ENCODE peak calls at places on chromosomes 7 and 10, in eight cellular contexts. One of them, this sample, is unnamed.

GRCh38 chr7:132655071-132655761 is 78.9 kb upstream of the PLXNA4 start:
- DNase-seq in Right ventricle myocardium inferior: peak; percentile 70
- DNase-seq in HT1080: no peak
- DNase-seq in HEK293T: no peak
- DNase-seq in G401: no peak
- DNase-seq in neural crest cell: no peak
- DNase-seq in GF-D8: peak; percentile 99
- DNase-seq in stimulated activated CD4-positive, alpha-beta T cell treated with anti-CD3 and anti-CD28 coated beads, TNF-alpha, amount 100 ng/mL, for 48 hours: peak; percentile 31
- DNase-seq in this sample: no peak

GRCh38 chr7:130363156-130363847 is 17.0 kb upstream of the CPA1 start:
- DNase-seq in Right ventricle myocardium inferior: no peak
- DNase-seq in HT1080: peak; percentile 97
- DNase-seq in HEK293T: no peak
- DNase-seq in G401: no peak
- DNase-seq in neural crest cell: no peak
- DNase-seq in GF-D8: no peak
- DNase-seq in stimulated activated CD4-positive, alpha-beta T cell treated with anti-CD3 and anti-CD28 coated beads, TNF-alpha, amount 100 ng/mL, for 48 hours: peak; percentile 53
- DNase-seq in this sample: peak; percentile 82

GRCh38 chr7:85469446-85469970 is 282.7 kb upstream of the SEMA3D start:
- DNase-seq in Right ventricle myocardium inferior: no peak
- DNase-seq in HT1080: no peak
- DNase-seq in HEK293T: no peak
- DNase-seq in G401: no peak
- DNase-seq in neural crest cell: no peak
- DNase-seq in GF-D8: no peak
- DNase-seq in stimulated activated CD4-positive, alpha-beta T cell treated with anti-CD3 and anti-CD28 coated beads, TNF-alpha, amount 100 ng/mL, for 48 hours: no peak
- DNase-seq in this sample: peak; percentile 63

GRCh38 chr10:11058965-11059364 is 41.3 kb downstream of the CELF2 start:
- DNase-seq in Right ventricle myocardium inferior: no peak
- DNase-seq in HT1080: peak; percentile 61
- DNase-seq in HEK293T: no peak
- DNase-seq in G401: no peak
- DNase-seq in neural crest cell: no peak
- DNase-seq in GF-D8: no peak
- DNase-seq in stimulated activated CD4-positive, alpha-beta T cell treated with anti-CD3 and anti-CD28 coated beads, TNF-alpha, amount 100 ng/mL, for 48 hours: no peak
- DNase-seq in this sample: peak; percentile 15

GRCh38 chr7:69663911-69664310 is 65.6 kb downstream of the AUTS2 start:
- DNase-seq in Right ventricle myocardium inferior: no peak
- DNase-seq in HT1080: no peak
- DNase-seq in HEK293T: no peak
- DNase-seq in G401: no peak
- DNase-seq in neural crest cell: no peak
- DNase-seq in GF-D8: no peak
- DNase-seq in stimulated activated CD4-positive, alpha-beta T cell treated with anti-CD3 and anti-CD28 coated beads, TNF-alpha, amount 100 ng/mL, for 48 hours: no peak
- DNase-seq in this sample: no peak

GRCh38 chr10:62433181-62433692 is 59.1 kb downstream of the ZNF365 start:
- DNase-seq in Right ventricle myocardium inferior: no peak
- DNase-seq in HT1080: peak; percentile 98
- DNase-seq in HEK293T: no peak
- DNase-seq in G401: peak; percentile 14
- DNase-seq in neural crest cell: no peak
- DNase-seq in GF-D8: no peak
- DNase-seq in stimulated activated CD4-positive, alpha-beta T cell treated with anti-CD3 and anti-CD28 coated beads, TNF-alpha, amount 100 ng/mL, for 48 hours: peak; percentile 40
- DNase-seq in this sample: peak; percentile 79

GRCh38 chr7:132709971-132710567 is 133.8 kb upstream of the PLXNA4 start:
- DNase-seq in Right ventricle myocardium inferior: no peak
- DNase-seq in HT1080: peak; percentile 24
- DNase-seq in HEK293T: peak; percentile 27
- DNase-seq in G401: peak; percentile 2
- DNase-seq in neural crest cell: no peak
- DNase-seq in GF-D8: no peak
- DNase-seq in stimulated activated CD4-positive, alpha-beta T cell treated with anti-CD3 and anti-CD28 coated beads, TNF-alpha, amount 100 ng/mL, for 48 hours: no peak
- DNase-seq in this sample: peak; percentile 27

GRCh38 chr7:120996333-120996982 is 7.9 kb downstream of the CPED1 start:
- DNase-seq in Right ventricle myocardium inferior: no peak
- DNase-seq in HT1080: peak; percentile 78
- DNase-seq in HEK293T: no peak
- DNase-seq in G401: peak; percentile 82
- DNase-seq in neural crest cell: no peak
- DNase-seq in GF-D8: peak; percentile 76
- DNase-seq in stimulated activated CD4-positive, alpha-beta T cell treated with anti-CD3 and anti-CD28 coated beads, TNF-alpha, amount 100 ng/mL, for 48 hours: no peak
- DNase-seq in this sample: peak; percentile 85

GRCh38 chr10:79162022-79162421 is 93.3 kb downstream of the ZMIZ1 start:
- DNase-seq in Right ventricle myocardium inferior: no peak
- DNase-seq in HT1080: no peak
- DNase-seq in HEK293T: no peak
- DNase-seq in G401: no peak
- DNase-seq in neural crest cell: no peak
- DNase-seq in GF-D8: no peak
- DNase-seq in stimulated activated CD4-positive, alpha-beta T cell treated with anti-CD3 and anti-CD28 coated beads, TNF-alpha, amount 100 ng/mL, for 48 hours: no peak
- DNase-seq in this sample: no peak

GRCh38 chr10:99964791-99965190 is 45.0 kb downstream of the DNMBP start:
- DNase-seq in Right ventricle myocardium inferior: no peak
- DNase-seq in HT1080: peak; percentile 62
- DNase-seq in HEK293T: no peak
- DNase-seq in G401: no peak
- DNase-seq in neural crest cell: no peak
- DNase-seq in GF-D8: no peak
- DNase-seq in stimulated activated CD4-positive, alpha-beta T cell treated with anti-CD3 and anti-CD28 coated beads, TNF-alpha, amount 100 ng/mL, for 48 hours: no peak
- DNase-seq in this sample: peak; percentile 47

GRCh38 chr7:101744588-101744987 is 72.8 kb upstream of the CUX1 start:
- DNase-seq in Right ventricle myocardium inferior: no peak
- DNase-seq in HT1080: no peak
- DNase-seq in HEK293T: no peak
- DNase-seq in G401: no peak
- DNase-seq in neural crest cell: no peak
- DNase-seq in GF-D8: no peak
- DNase-seq in stimulated activated CD4-positive, alpha-beta T cell treated with anti-CD3 and anti-CD28 coated beads, TNF-alpha, amount 100 ng/mL, for 48 hours: no peak
- DNase-seq in this sample: no peak

GRCh38 chr10:2925631-2926030 is 141.7 kb upstream of the PFKP start:
- DNase-seq in Right ventricle myocardium inferior: peak; percentile 79
- DNase-seq in HT1080: peak; percentile 71
- DNase-seq in HEK293T: no peak
- DNase-seq in G401: peak; percentile 35
- DNase-seq in neural crest cell: no peak
- DNase-seq in GF-D8: peak; percentile 52
- DNase-seq in stimulated activated CD4-positive, alpha-beta T cell treated with anti-CD3 and anti-CD28 coated beads, TNF-alpha, amount 100 ng/mL, for 48 hours: no peak
- DNase-seq in this sample: no peak

GRCh38 chr7:128835790-128836641 is 5.8 kb downstream of the FLNC start:
- DNase-seq in Right ventricle myocardium inferior: peak; percentile 64
- DNase-seq in HT1080: no peak
- DNase-seq in HEK293T: no peak
- DNase-seq in G401: no peak
- DNase-seq in neural crest cell: no peak
- DNase-seq in GF-D8: no peak
- DNase-seq in stimulated activated CD4-positive, alpha-beta T cell treated with anti-CD3 and anti-CD28 coated beads, TNF-alpha, amount 100 ng/mL, for 48 hours: no peak
- DNase-seq in this sample: no peak

GRCh38 chr7:7271094-7271874 is 88.9 kb downstream of the C1GALT1 start:
- DNase-seq in Right ventricle myocardium inferior: no peak
- DNase-seq in HT1080: no peak
- DNase-seq in HEK293T: no peak
- DNase-seq in G401: no peak
- DNase-seq in neural crest cell: no peak
- DNase-seq in GF-D8: no peak
- DNase-seq in stimulated activated CD4-positive, alpha-beta T cell treated with anti-CD3 and anti-CD28 coated beads, TNF-alpha, amount 100 ng/mL, for 48 hours: no peak
- DNase-seq in this sample: no peak

GRCh38 chr7:90749774-90750173 is 153.7 kb downstream of the CDK14 start:
- DNase-seq in Right ventricle myocardium inferior: no peak
- DNase-seq in HT1080: no peak
- DNase-seq in HEK293T: peak; percentile 11
- DNase-seq in G401: no peak
- DNase-seq in neural crest cell: no peak
- DNase-seq in GF-D8: no peak
- DNase-seq in stimulated activated CD4-positive, alpha-beta T cell treated with anti-CD3 and anti-CD28 coated beads, TNF-alpha, amount 100 ng/mL, for 48 hours: no peak
- DNase-seq in this sample: peak; percentile 50

GRCh38 chr7:32476816-32477648 is 13.1 kb downstream of the LSM5 start:
- DNase-seq in Right ventricle myocardium inferior: no peak
- DNase-seq in HT1080: peak; percentile 70
- DNase-seq in HEK293T: no peak
- DNase-seq in G401: no peak
- DNase-seq in neural crest cell: no peak
- DNase-seq in GF-D8: no peak
- DNase-seq in stimulated activated CD4-positive, alpha-beta T cell treated with anti-CD3 and anti-CD28 coated beads, TNF-alpha, amount 100 ng/mL, for 48 hours: no peak
- DNase-seq in this sample: no peak

GRCh38 chr10:80457554-80458262 is 3.6 kb downstream of the TSPAN14 start:
- DNase-seq in Right ventricle myocardium inferior: no peak
- DNase-seq in HT1080: no peak
- DNase-seq in HEK293T: no peak
- DNase-seq in G401: no peak
- DNase-seq in neural crest cell: no peak
- DNase-seq in GF-D8: no peak
- DNase-seq in stimulated activated CD4-positive, alpha-beta T cell treated with anti-CD3 and anti-CD28 coated beads, TNF-alpha, amount 100 ng/mL, for 48 hours: no peak
- DNase-seq in this sample: no peak

GRCh38 chr7:3309140-3309539 is 8.1 kb downstream of the SDK1 start:
- DNase-seq in Right ventricle myocardium inferior: no peak
- DNase-seq in HT1080: peak; percentile 62
- DNase-seq in HEK293T: no peak
- DNase-seq in G401: no peak
- DNase-seq in neural crest cell: no peak
- DNase-seq in GF-D8: no peak
- DNase-seq in stimulated activated CD4-positive, alpha-beta T cell treated with anti-CD3 and anti-CD28 coated beads, TNF-alpha, amount 100 ng/mL, for 48 hours: no peak
- DNase-seq in this sample: no peak

This sample was measured in fibroblast of gingiva.